ENCODE peak calls at places on chromosomes 16 and 17, in nine cellular contexts. V, L, J, A, C, B, K, Z and X are unnamed samples.

GRCh38 chr17:34579017-34579946 is at the start of gene TMEM132E:
- DNase-seq in V (no peak), L (peak; percentile 27), J (peak; percentile 36), A (peak; percentile 49), C (no peak), B (peak; percentile 50), K (no peak), Z (no peak), X (no peak)

GRCh38 chr17:29766796-29767327 is 144.2 kb upstream of the CORO6 start:
- DNase-seq in V (no peak), L (no peak), J (no peak), A (no peak), C (no peak), B (no peak), K (no peak), Z (peak; percentile 64), X (no peak)

GRCh38 chr17:4267402-4267801 is 3.6 kb upstream of the ANKFY1 start:
- DNase-seq in V (no peak), L (no peak), J (no peak), A (no peak), C (no peak), B (no peak), K (no peak), Z (no peak), X (no peak)

GRCh38 chr17:879546-879945 is 97.4 kb downstream of the MRM3 start:
- DNase-seq in V (peak; percentile 6), L (peak; percentile 79), J (peak; percentile 49), A (peak; percentile 85), C (peak; percentile 59), B (peak; percentile 62), K (peak; percentile 76), Z (peak; percentile 44), X (no peak)

GRCh38 chr16:20899503-20900298 is 457 bp downstream of the DCUN1D3 start:
- DNase-seq in V (no peak), L (peak; percentile 36), J (peak; percentile 19), A (peak; percentile 16), C (no peak), B (peak; percentile 44), K (peak; percentile 61), Z (peak; percentile 23), X (no peak)

GRCh38 chr17:47663997-47664941 is 14.6 kb downstream of the KPNB1 start:
- DNase-seq in V (peak; percentile 57), L (peak; percentile 74), J (no peak), A (peak; percentile 57), C (peak; percentile 56), B (peak; percentile 82), K (no peak), Z (peak; percentile 62), X (peak; percentile 70)

GRCh38 chr17:57937492-57937891 is 17.7 kb downstream of the CUEDC1 start:
- DNase-seq in V (no peak), L (no peak), J (no peak), A (no peak), C (no peak), B (no peak), K (no peak), Z (no peak), X (no peak)

GRCh38 chr17:47253541-47254402 is at the start of gene ITGB3:
- DNase-seq in V (peak; percentile 63), L (peak; percentile 76), J (peak; percentile 76), A (peak; percentile 72), C (peak; percentile 44), B (peak; percentile 93), K (peak; percentile 86), Z (peak; percentile 69), X (no peak)

GRCh38 chr17:28710948-28711722 is 553 bp downstream of the PROCA1 start:
- DNase-seq in V (peak; percentile 71), L (peak; percentile 92), J (peak; percentile 94), A (peak; percentile 92), C (peak; percentile 83), B (peak; percentile 97), K (peak; percentile 93), Z (peak; percentile 91), X (peak; percentile 94)

GRCh38 chr16:70750893-70751467 is 50.0 kb downstream of the VAC14 start:
- DNase-seq in V (no peak), L (peak; percentile 44), J (peak; percentile 96), A (peak; percentile 59), C (no peak), B (peak; percentile 73), K (peak; percentile 86), Z (peak; percentile 98), X (no peak)

GRCh38 chr16:52471650-52472370 is 75.1 kb downstream of the TOX3 start:
- DNase-seq in V (no peak), L (no peak), J (no peak), A (no peak), C (no peak), B (no peak), K (no peak), Z (no peak), X (no peak)

GRCh38 chr17:78294776-78295175 is 63.3 kb downstream of the TMEM235 start:
- DNase-seq in V (no peak), L (no peak), J (no peak), A (no peak), C (no peak), B (peak; percentile 43), K (no peak), Z (no peak), X (no peak)

GRCh38 chr17:29615048-29615385 is 7.7 kb downstream of the CORO6 start:
- DNase-seq in V (no peak), L (peak; percentile 90), J (no peak), A (no peak), C (peak; percentile 48), B (peak; percentile 62), K (peak; percentile 74), Z (no peak), X (no peak)

GRCh38 chr17:44084921-44085320 is 14.4 kb downstream of the G6PC3 start:
- DNase-seq in V (no peak), L (no peak), J (no peak), A (no peak), C (no peak), B (no peak), K (no peak), Z (no peak), X (no peak)

GRCh38 chr16:6020162-6020980 is 922.8 kb upstream of the EEF2KMT start:
- DNase-seq in V (no peak), L (no peak), J (no peak), A (no peak), C (no peak), B (no peak), K (no peak), Z (no peak), X (no peak)

GRCh38 chr16:85307552-85308364 is 195.5 kb upstream of the CIBAR2 start:
- DNase-seq in V (no peak), L (no peak), J (no peak), A (no peak), C (no peak), B (no peak), K (no peak), Z (no peak), X (no peak)

GRCh38 chr16:57373117-57373947 is 1.0 kb downstream of the CX3CL1 start:
- DNase-seq in V (no peak), L (no peak), J (no peak), A (no peak), C (no peak), B (no peak), K (peak; percentile 60), Z (no peak), X (no peak)

GRCh38 chr16:69564845-69565610 is 738 bp upstream of the NFAT5 start:
- DNase-seq in V (no peak), L (no peak), J (no peak), A (no peak), C (no peak), B (peak; percentile 23), K (no peak), Z (no peak), X (no peak)

GRCh38 chr17:50708050-50709000 is 611 bp upstream of the ANKRD40 start:
- DNase-seq in V (no peak), L (peak; percentile 29), J (no peak), A (no peak), C (no peak), B (peak; percentile 48), K (no peak), Z (peak; percentile 23), X (peak; percentile 76)

GRCh38 chr17:62882284-62882683 is 74.2 kb upstream of the MARCHF10 start:
- DNase-seq in V (no peak), L (no peak), J (no peak), A (no peak), C (no peak), B (no peak), K (no peak), Z (no peak), X (no peak)

GRCh38 chr17:72518810-72519597 is 398.2 kb downstream of the SOX9 start:
- DNase-seq in V (peak; percentile 91), L (no peak), J (no peak), A (peak; percentile 52), C (no peak), B (no peak), K (no peak), Z (no peak), X (no peak)

GRCh38 chr17:78634154-78634553 is 57.0 kb upstream of the DNAH17 start:
- DNase-seq in V (no peak), L (no peak), J (no peak), A (no peak), C (no peak), B (no peak), K (peak; percentile 6), Z (no peak), X (no peak)

GRCh38 chr17:52666264-52666663 is 507.8 kb upstream of the CA10 start:
- DNase-seq in V (no peak), L (no peak), J (no peak), A (no peak), C (no peak), B (no peak), K (no peak), Z (no peak), X (no peak)

GRCh38 chr16:87664792-87665191 is 62.5 kb downstream of the JPH3 start:
- DNase-seq in V (no peak), L (no peak), J (no peak), A (no peak), C (no peak), B (no peak), K (no peak), Z (no peak), X (no peak)

GRCh38 chr17:38897176-38897575 is 27.3 kb downstream of the LASP1 start:
- DNase-seq in V (no peak), L (no peak), J (no peak), A (peak; percentile 60), C (no peak), B (peak; percentile 52), K (peak; percentile 59), Z (peak; percentile 58), X (no peak)

GRCh38 chr17:49061524-49061943 is 64.3 kb downstream of the IGF2BP1 start:
- DNase-seq in V (no peak), L (no peak), J (peak; percentile 20), A (no peak), C (no peak), B (no peak), K (no peak), Z (no peak), X (no peak)

GRCh38 chr17:49516190-49516589 is 21.1 kb downstream of the NGFR start:
- DNase-seq in V (no peak), L (no peak), J (no peak), A (no peak), C (no peak), B (no peak), K (no peak), Z (no peak), X (peak; percentile 63)

GRCh38 chr17:79005063-79005861 is 4.3 kb downstream of the CANT1 start:
- DNase-seq in V (peak; percentile 93), L (peak; percentile 54), J (no peak), A (peak; percentile 65), C (no peak), B (no peak), K (peak; percentile 42), Z (no peak), X (no peak)

GRCh38 chr16:19415918-19416317 is 1.8 kb upstream of the TMC5 start:
- DNase-seq in V (no peak), L (no peak), J (no peak), A (no peak), C (no peak), B (no peak), K (no peak), Z (no peak), X (no peak)

GRCh38 chr16:14013571-14014283 is 57.4 kb upstream of the MRTFB start:
- DNase-seq in V (no peak), L (no peak), J (peak; percentile 17), A (no peak), C (no peak), B (peak; percentile 98), K (no peak), Z (peak; percentile 98), X (peak; percentile 34)

GRCh38 chr17:64004218-64004770 is 6.1 kb downstream of the PRR29 start:
- DNase-seq in V (no peak), L (peak; percentile 5), J (no peak), A (no peak), C (no peak), B (no peak), K (no peak), Z (no peak), X (no peak)